ENCODE peak calls at places on chromosomes 6 and 20, in seven cellular contexts. W is H1, U is HepG2, O is GM12878, V is HCT116, I is SK-N-SH, M is K562. C is an unnamed sample.

GRCh38 chr20:25070821-25071473 is 11.0 kb downstream of the VSX1 start:
- DNase-seq in M (no peak), W (no peak), O (no peak), I (no peak), U (no peak), V (no peak), C (no peak)

GRCh38 chr20:47300071-47300470 is 56.4 kb downstream of the ZMYND8 start:
- DNase-seq in O (no peak), W (no peak), U (no peak), M (no peak), V (no peak), I (no peak), C (no peak)

GRCh38 chr20:62920039-62920645 is 6.2 kb downstream of the DIDO1 start:
- DNase-seq in I (no peak), W (no peak), M (no peak), O (no peak), V (no peak), U (no peak), C (no peak)

GRCh38 chr20:34798871-34799270 is 26.6 kb downstream of the NCOA6 start:
- DNase-seq in M (no peak), I (no peak), O (no peak), W (no peak), U (no peak), V (no peak), C (no peak)

GRCh38 chr6:72820906-72821305 is 199.0 kb downstream of the KCNQ5 start:
- DNase-seq in I (no peak), O (no peak), W (no peak), M (no peak), U (no peak), V (no peak), C (no peak)

GRCh38 chr20:12171927-12172581 is 254.4 kb downstream of the BTBD3 start:
- DNase-seq in I (no peak), O (no peak), W (no peak), M (no peak), V (no peak), U (no peak), C (no peak)

GRCh38 chr6:154996841-154997311 is 1.8 kb downstream of the TIAM2 start:
- DNase-seq in M (no peak), I (no peak), U (no peak), V (no peak), O (no peak), W (no peak), C (peak; percentile 40)

GRCh38 chr20:56433880-56434255 is 21.8 kb downstream of the CASS4 start:
- DNase-seq in M (no peak), O (no peak), U (no peak), W (no peak), I (no peak), V (no peak), C (no peak)

GRCh38 chr6:163252132-163252729 is 162.3 kb upstream of the QKI start:
- DNase-seq in M (no peak), O (no peak), U (no peak), W (no peak), V (no peak), I (no peak), C (no peak)

GRCh38 chr6:155389130-155389529 is 66.5 kb downstream of the NOX3 start:
- DNase-seq in M (no peak), O (no peak), U (no peak), I (no peak), V (no peak), W (no peak), C (no peak)

GRCh38 chr6:139370047-139370706 is 4.3 kb downstream of the CITED2 start:
- DNase-seq in W (no peak), U (peak; percentile 95), M (no peak), I (no peak), V (no peak), O (no peak), C (no peak)

GRCh38 chr6:97053643-97054411 is 129.3 kb downstream of the KLHL32 start:
- DNase-seq in O (no peak), I (peak; percentile 26), V (peak; percentile 21), W (no peak), M (no peak), U (no peak), C (no peak)

GRCh38 chr6:65633516-65633915 is 73.5 kb downstream of the EYS start:
- DNase-seq in U (no peak), W (no peak), V (no peak), I (no peak), M (no peak), O (no peak), C (no peak)

GRCh38 chr6:165811512-165811911 is 148.5 kb upstream of the PDE10A start:
- DNase-seq in I (no peak), U (no peak), W (no peak), V (no peak), M (no peak), O (no peak), C (no peak)

GRCh38 chr6:29251741-29252140 is 49.8 kb upstream of the OR14J1 start:
- DNase-seq in O (no peak), V (no peak), U (no peak), M (no peak), W (no peak), I (no peak), C (no peak)

GRCh38 chr6:81515562-81516453 is 236.7 kb downstream of the TENT5A start:
- DNase-seq in V (no peak), W (no peak), U (no peak), M (no peak), O (no peak), I (no peak), C (no peak)

DNA sequence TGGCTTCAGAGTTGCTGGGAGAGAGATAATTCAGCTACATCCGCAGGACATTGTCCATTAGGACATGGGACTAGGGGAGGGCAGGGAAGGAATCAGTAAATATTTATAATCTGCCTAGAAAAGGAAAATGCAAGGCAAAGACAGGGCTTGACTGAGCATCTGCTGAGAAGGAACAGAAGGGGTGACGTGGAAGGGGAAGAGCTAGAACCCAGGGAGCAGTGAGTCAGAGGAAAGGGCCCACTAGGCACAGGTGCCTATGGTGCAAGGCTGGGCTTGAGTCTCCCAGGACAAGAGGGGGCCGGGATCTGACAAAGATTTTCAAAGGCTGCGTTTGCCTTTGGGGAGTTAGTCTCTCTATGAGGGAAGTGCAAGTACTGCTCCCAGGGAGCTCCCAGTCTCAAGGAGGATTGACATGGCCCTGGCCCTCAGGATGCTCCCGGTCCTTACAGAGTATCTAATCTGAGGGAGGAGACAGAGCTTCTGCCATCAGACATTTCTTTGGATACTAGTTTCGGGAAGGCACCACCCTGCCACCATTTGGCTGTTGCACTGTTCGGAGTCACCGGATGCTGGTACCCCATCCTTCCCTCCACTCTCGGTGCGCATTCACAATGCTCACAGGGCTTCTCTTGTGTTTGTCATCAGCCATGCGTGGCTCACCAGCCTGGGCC is 21.9 kb downstream of the VEGFA start:
- DNase-seq in O (no peak), V (no peak), M (no peak), W (no peak), I (no peak), U (no peak), C (no peak)
- TF ChIP-seq JUND in O (no peak), V (no peak), M (no peak), W (no peak), I (no peak), U (no peak), C (no peak)

DNA sequence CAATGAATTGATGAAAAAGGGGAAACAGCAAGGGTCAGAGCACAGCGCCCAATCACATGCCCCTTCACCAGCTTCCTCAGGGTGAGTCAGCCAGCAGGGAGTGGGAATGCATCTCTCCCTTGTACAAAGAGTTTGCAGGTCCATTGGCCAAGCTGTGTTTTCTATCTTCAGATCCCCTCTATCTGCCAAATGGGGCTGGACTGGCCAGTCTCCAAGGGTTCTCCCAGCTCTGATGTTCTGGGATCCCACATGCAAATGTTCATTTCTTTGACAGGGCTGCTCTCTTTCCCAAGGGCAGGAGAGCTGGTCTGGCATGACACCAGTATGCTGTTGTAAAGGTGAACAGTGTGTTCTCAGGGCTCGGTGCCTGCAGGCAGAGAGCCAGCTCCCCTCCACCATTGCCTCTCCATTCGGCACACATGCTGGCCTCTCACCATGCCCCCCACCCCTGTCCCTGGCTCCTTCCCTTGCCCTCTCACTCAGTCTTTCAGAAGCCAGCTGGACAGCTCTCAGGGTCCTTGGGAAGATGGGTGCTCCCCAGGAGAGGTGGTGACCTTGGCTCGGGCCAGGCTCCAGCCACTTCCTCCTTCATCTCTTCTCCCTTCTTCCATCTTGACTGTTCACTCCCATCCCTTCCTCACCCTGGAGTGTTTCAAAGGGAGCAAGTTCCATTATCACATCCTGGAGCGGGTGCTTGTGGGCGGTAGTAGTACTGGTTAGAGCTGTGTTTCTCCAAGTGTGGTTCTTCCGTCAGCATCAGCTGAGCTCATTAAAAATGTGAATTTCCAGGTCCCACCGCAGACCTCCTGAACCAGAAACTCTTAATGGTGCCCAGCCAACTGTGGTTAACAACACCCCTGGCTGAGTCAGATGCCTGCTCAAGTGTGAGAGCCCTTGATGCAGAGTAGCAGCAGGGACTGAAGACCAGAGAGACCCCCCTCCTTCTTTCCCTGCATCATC is 24.7 kb downstream of the ANGPT4 start:
- DNase-seq in V (no peak), O (peak; percentile 37), M (no peak), U (no peak), W (no peak), I (no peak), C (no peak)
- TF ChIP-seq JUND in V (no peak), O (no peak), M (no peak), U (no peak), W (no peak), I (no peak), C (no peak)

GRCh38 chr6:108363756-108364356 is 69.0 kb downstream of the AFG1L start:
- DNase-seq in U (no peak), O (no peak), M (no peak), I (no peak), V (no peak), W (no peak), C (no peak)
- TF ChIP-seq JUND in U (no peak), O (no peak), M (no peak), I (no peak), V (no peak), W (no peak), C (no peak)

DNA sequence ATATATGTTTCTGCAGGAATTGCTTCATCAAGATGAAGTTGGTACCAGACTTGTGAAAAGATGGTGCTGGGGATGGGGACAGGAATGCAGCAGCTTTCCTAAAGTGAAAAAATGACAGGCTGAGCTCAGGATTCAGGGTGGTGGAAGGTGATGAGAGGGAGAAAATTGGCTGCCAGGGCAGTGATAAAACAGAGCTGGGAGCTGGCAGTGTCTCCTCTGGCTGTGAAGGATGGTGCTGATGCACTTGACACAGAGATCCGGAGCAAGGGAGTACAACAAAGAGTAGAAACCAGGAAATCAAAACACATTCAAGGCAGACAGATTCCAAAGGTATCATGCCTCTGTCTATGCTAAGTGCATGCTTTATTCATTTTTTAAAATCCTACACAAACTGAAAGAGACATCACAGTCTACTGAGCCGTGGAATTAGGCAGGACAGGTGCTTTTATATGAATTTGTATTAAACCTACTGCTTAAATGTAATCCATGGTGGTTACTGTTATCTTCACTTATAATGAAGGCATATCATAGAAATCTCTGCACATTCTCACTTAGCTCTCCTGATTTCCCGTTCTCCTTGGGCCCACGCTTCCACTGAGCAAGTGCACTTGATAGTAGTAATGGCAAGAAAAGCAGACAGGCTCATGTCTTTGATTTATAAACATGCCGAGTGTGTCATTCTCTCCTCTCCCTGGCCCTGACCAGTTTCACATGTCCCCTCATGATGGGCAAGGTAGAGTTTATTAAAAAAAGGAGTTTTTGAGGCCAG is 186.5 kb downstream of the HIVEP2 start:
- DNase-seq in W (no peak), I (no peak), M (no peak), U (no peak), O (no peak), V (no peak), C (no peak)
- TF ChIP-seq JUND in W (no peak), I (no peak), M (no peak), U (no peak), O (no peak), V (no peak), C (no peak)